ENCODE peak calls at places on chromosomes 6 and 20, in ten cellular contexts. B is SIG-M5; F is cerebellum; L is T-helper 2 cell; Y is GM10248; P is ACHN; X is NCI-H82; D is body of pancreas; Q is activated CD4-positive, alpha-beta T cell treated with anti-CD3 and anti-CD28 coated beads for 4 hours; H is NCI-H345. T is an unnamed sample.

GRCh38 chr20:16575390-16576140 is 2.3 kb upstream of the KIF16B start:
- DNase-seq in B (no peak), F (peak), L (no peak), Y (no peak), P (no peak), X (peak), D (no peak), Q (no peak), H (no peak), T (no peak)

GRCh38 chr6:85428486-85428885 is 21.4 kb upstream of the NT5E start:
- DNase-seq in B (no peak), F (no peak), L (no peak), Y (no peak), P (no peak), X (no peak), D (no peak), Q (no peak), H (no peak), T (no peak)

GRCh38 chr6:15628499-15629131 is 34.2 kb downstream of the DTNBP1 start:
- DNase-seq in B (no peak), F (no peak), L (peak), Y (peak), P (no peak), X (peak), D (no peak), Q (peak), H (no peak), T (peak)

GRCh38 chr6:134376785-134377184 is 58.9 kb upstream of the SGK1 start:
- DNase-seq in B (no peak), F (no peak), L (no peak), Y (no peak), P (no peak), X (no peak), D (no peak), Q (no peak), H (no peak), T (no peak)

GRCh38 chr20:59207742-59208357 is 44.2 kb downstream of the ZNF831 start:
- DNase-seq in B (no peak), F (no peak), L (peak), Y (peak), P (peak), X (peak), D (no peak), Q (peak), H (no peak), T (peak)

GRCh38 chr6:53410508-53411258 is 61.9 kb upstream of the ELOVL5 start:
- DNase-seq in B (no peak), F (no peak), L (peak), Y (peak), P (peak), X (peak), D (peak), Q (peak), H (no peak), T (peak)

GRCh38 chr20:49248879-49249665 is 28.8 kb downstream of the ZNFX1 start:
- DNase-seq in B (no peak), F (no peak), L (no peak), Y (no peak), P (no peak), X (no peak), D (no peak), Q (no peak), H (no peak), T (no peak)

GRCh38 chr6:33694401-33694931 is 17.0 kb downstream of the UQCC2 start:
- DNase-seq in B (no peak), F (peak), L (peak), Y (no peak), P (no peak), X (peak), D (peak), Q (peak), H (no peak), T (peak)

GRCh38 chr6:11434565-11435326 is 102.8 kb upstream of the TMEM170B start:
- DNase-seq in B (no peak), F (no peak), L (no peak), Y (no peak), P (no peak), X (no peak), D (peak), Q (no peak), H (no peak), T (peak)

GRCh38 chr6:74075323-74075722 is 379.3 kb downstream of the CD109 start:
- DNase-seq in B (no peak), F (no peak), L (no peak), Y (no peak), P (no peak), X (no peak), D (no peak), Q (no peak), H (no peak), T (no peak)

GRCh38 chr20:61597996-61598395 is 345.9 kb downstream of the CDH4 start:
- DNase-seq in B (no peak), F (no peak), L (no peak), Y (no peak), P (no peak), X (no peak), D (no peak), Q (no peak), H (no peak), T (no peak)

GRCh38 chr6:167470101-167470835 is 145.4 kb downstream of the TTLL2 start:
- DNase-seq in B (no peak), F (peak), L (no peak), Y (no peak), P (no peak), X (peak), D (no peak), Q (no peak), H (no peak), T (no peak)

GRCh38 chr6:48471326-48471725 is 360.3 kb upstream of the PTCHD4 start:
- DNase-seq in B (no peak), F (no peak), L (no peak), Y (no peak), P (no peak), X (no peak), D (no peak), Q (no peak), H (no peak), T (no peak)

GRCh38 chr6:156557269-156557885 is 219.8 kb upstream of the ARID1B start:
- DNase-seq in B (no peak), F (peak), L (no peak), Y (no peak), P (no peak), X (peak), D (peak), Q (no peak), H (peak), T (peak)

GRCh38 chr6:20092071-20092566 is 120.2 kb downstream of the MBOAT1 start:
- DNase-seq in B (no peak), F (peak), L (no peak), Y (no peak), P (peak), X (peak), D (no peak), Q (no peak), H (peak), T (peak)

GRCh38 chr6:56043076-56043475 is 167.7 kb upstream of the BMP5 start:
- DNase-seq in B (no peak), F (no peak), L (no peak), Y (no peak), P (no peak), X (no peak), D (no peak), Q (no peak), H (no peak), T (no peak)

GRCh38 chr6:144335315-144335861 is 50.3 kb downstream of the UTRN start:
- DNase-seq in B (no peak), F (no peak), L (no peak), Y (no peak), P (no peak), X (no peak), D (no peak), Q (no peak), H (no peak), T (no peak)

GRCh38 chr20:5766085-5766764 is 16.0 kb downstream of the SHLD1 start:
- DNase-seq in B (no peak), F (no peak), L (no peak), Y (no peak), P (no peak), X (peak), D (peak), Q (no peak), H (no peak), T (no peak)

GRCh38 chr6:7107578-7108195 is at the start of gene RREB1:
- DNase-seq in B (no peak), F (peak), L (peak), Y (peak), P (peak), X (peak), D (peak), Q (peak), H (peak), T (peak)

GRCh38 chr6:9540126-9540525 is 874.7 kb downstream of the TFAP2A start:
- DNase-seq in B (no peak), F (no peak), L (no peak), Y (no peak), P (no peak), X (no peak), D (no peak), Q (no peak), H (no peak), T (peak)

GRCh38 chr6:158972241-158973233 is 27.5 kb downstream of the RSPH3 start:
- DNase-seq in B (no peak), F (peak), L (peak), Y (peak), P (peak), X (peak), D (no peak), Q (no peak), H (peak), T (peak)

GRCh38 chr20:64149141-64149540 is 15.1 kb upstream of the MYT1 start:
- DNase-seq in B (no peak), F (no peak), L (no peak), Y (no peak), P (no peak), X (no peak), D (no peak), Q (no peak), H (no peak), T (no peak)

T was measured in EL.